ENCODE peak calls at places on chromosomes 11 and 22, in ten cellular contexts. Z is hypothalamus; F is activated naive CD4-positive, alpha-beta T cell treated with anti-CD3 and anti-CD28 coated beads, Interleukin-2, amount 50 U/mL, for 72 hours; H is RPMI8226; U is heart left ventricle; J is amygdala; I is Daoy; V is ELR; L is ACHN; W is stimulated activated CD4-positive, alpha-beta T cell treated with anti-CD3 and anti-CD28 coated beads, Interleukin-1b, Interleukin-23, amount 100 ng/mL, for 1 hour. Q is an unnamed sample.

GRCh38 chr11:65224939-65225283 is 36.9 kb upstream of the POLA2 start:
- DNase-seq in Z (no peak), F (no peak), H (no peak), U (no peak), J (no peak), I (peak), V (peak), L (peak), W (no peak), Q (no peak)

GRCh38 chr11:125236072-125236825 is 71.7 kb downstream of the PKNOX2 start:
- DNase-seq in Z (no peak), F (no peak), H (no peak), U (no peak), J (no peak), I (no peak), V (no peak), L (no peak), W (no peak), Q (no peak)

GRCh38 chr22:26303475-26303874 is 125.6 kb upstream of the ASPHD2 start:
- DNase-seq in Z (no peak), F (no peak), H (no peak), U (no peak), J (no peak), I (no peak), V (no peak), L (no peak), W (no peak), Q (no peak)

GRCh38 chr22:50481440-50482106 is at the start of gene ADM2:
- DNase-seq in Z (no peak), F (peak), H (peak), U (peak), J (no peak), I (no peak), V (peak), L (peak), W (no peak), Q (no peak)

GRCh38 chr11:72807789-72808188 is 6.4 kb upstream of the ATG16L2 start:
- DNase-seq in Z (no peak), F (no peak), H (no peak), U (peak), J (no peak), I (no peak), V (no peak), L (no peak), W (no peak), Q (no peak)

GRCh38 chr22:26479792-26480610 is 3.6 kb downstream of the HPS4 start:
- DNase-seq in Z (no peak), F (no peak), H (no peak), U (no peak), J (no peak), I (peak), V (no peak), L (no peak), W (no peak), Q (no peak)

GRCh38 chr11:47538741-47539575 is 14.0 kb downstream of the CELF1 start:
- DNase-seq in Z (peak), F (no peak), H (no peak), U (no peak), J (no peak), I (no peak), V (no peak), L (no peak), W (no peak), Q (peak)

GRCh38 chr11:45184640-45185039 is 38.2 kb downstream of the PRDM11 start:
- DNase-seq in Z (no peak), F (no peak), H (no peak), U (no peak), J (no peak), I (no peak), V (no peak), L (no peak), W (no peak), Q (no peak)

GRCh38 chr11:102320166-102320565 is 2.9 kb downstream of the BIRC3 start:
- DNase-seq in Z (no peak), F (no peak), H (no peak), U (no peak), J (no peak), I (no peak), V (no peak), L (no peak), W (no peak), Q (no peak)

GRCh38 chr11:111440416-111441205 is 61.5 kb upstream of the POU2AF1 start:
- DNase-seq in Z (no peak), F (no peak), H (peak), U (peak), J (no peak), I (no peak), V (no peak), L (no peak), W (no peak), Q (no peak)